ENCODE peak calls at places on chromosomes 11 and 22, in six cellular contexts. V is CD8-positive, alpha-beta T cell; Y is fibroblast of lung; A is BE2C; B is progenitor cell of endocrine pancreas; T is gastrocnemius medialis. M is an unnamed sample.

GRCh38 chr22:48918585-48919186 is 909.0 kb downstream of the BRD1 start:
- DNase-seq in T (no peak), Y (no peak), A (no peak), B (no peak), V (peak), M (no peak)

GRCh38 chr11:57668467-57668890 is 565 bp downstream of the ZDHHC5 start:
- DNase-seq in T (no peak), B (no peak), A (no peak), V (no peak), Y (no peak), M (no peak)

GRCh38 chr11:101717621-101718020 is 133.8 kb upstream of the TRPC6 start:
- DNase-seq in Y (no peak), V (no peak), T (no peak), A (no peak), B (no peak), M (no peak)

GRCh38 chr11:48049036-48049435 is 68.7 kb downstream of the PTPRJ start:
- DNase-seq in V (no peak), Y (no peak), B (no peak), T (no peak), A (no peak), M (no peak)

GRCh38 chr11:134024420-134025085 is 44.3 kb upstream of the JAM3 start:
- DNase-seq in T (no peak), B (no peak), A (no peak), Y (no peak), V (no peak), M (no peak)

GRCh38 chr11:3855808-3856491 is 486 bp downstream of the STIM1 start:
- DNase-seq in A (peak), Y (peak), T (peak), V (peak), B (peak), M (no peak)

GRCh38 chr11:59152312-59152967 is 9.8 kb downstream of the FAM111A start:
- DNase-seq in V (no peak), B (no peak), Y (no peak), A (no peak), T (no peak), M (no peak)

GRCh38 chr11:102120437-102120935 is 10.2 kb downstream of the YAP1 start:
- DNase-seq in A (no peak), B (no peak), V (no peak), Y (no peak), T (no peak), M (no peak)

GRCh38 chr11:31487848-31488247 is 21.6 kb downstream of the IMMP1L start:
- DNase-seq in Y (peak), A (peak), B (no peak), T (no peak), V (no peak), M (no peak)

GRCh38 chr22:24433001-24433867 is 5.8 kb downstream of the ADORA2A start:
- DNase-seq in V (no peak), T (no peak), B (no peak), A (no peak), Y (no peak), M (no peak)

GRCh38 chr11:128522943-128523518 is 64.3 kb downstream of the ETS1 start:
- DNase-seq in A (no peak), B (no peak), Y (no peak), T (no peak), V (no peak), M (no peak)

GRCh38 chr11:106077609-106078517 is at the start of gene AASDHPPT:
- DNase-seq in A (peak), B (no peak), V (no peak), T (peak), Y (peak), M (peak)

GRCh38 chr11:1870326-1870696 is 17.4 kb downstream of the LSP1 start:
- DNase-seq in T (no peak), B (no peak), Y (no peak), A (no peak), V (no peak), M (no peak)

GRCh38 chr11:60377737-60378136 is 595 bp upstream of the MS4A7 start:
- DNase-seq in V (no peak), T (peak), B (no peak), A (no peak), Y (no peak), M (no peak)

GRCh38 chr11:47466701-47467250 is 17.8 kb upstream of the RAPSN start:
- DNase-seq in V (no peak), Y (peak), T (no peak), A (peak), B (no peak), M (no peak)

GRCh38 chr11:11291432-11292015 is 61.5 kb downstream of the CSNK2A3 start:
- DNase-seq in B (no peak), Y (no peak), T (no peak), V (no peak), A (no peak), M (no peak)

GRCh38 chr11:34154059-34154875 is 48.8 kb downstream of the NAT10 start:
- DNase-seq in A (no peak), B (no peak), V (no peak), T (no peak), Y (no peak), M (no peak)

GRCh38 chr22:38214248-38215056 is 12.7 kb downstream of the MAFF start:
- DNase-seq in Y (peak), B (peak), V (peak), T (no peak), A (peak), M (no peak)

GRCh38 chr11:75428989-75429640 is 3.9 kb downstream of the KLHL35 start:
- DNase-seq in B (no peak), Y (no peak), V (no peak), A (no peak), T (no peak), M (peak)

GRCh38 chr11:130241697-130242096 is 73.0 kb downstream of the ZBTB44 start:
- DNase-seq in B (no peak), V (no peak), Y (no peak), A (no peak), T (no peak), M (no peak)

GRCh38 chr22:36892292-36892691 is 21.1 kb upstream of the CSF2RB start:
- DNase-seq in T (no peak), V (no peak), Y (no peak), A (no peak), B (no peak), M (no peak)

GRCh38 chr22:37904572-37905533 is 1.2 kb upstream of the MICALL1 start:
- DNase-seq in V (no peak), T (peak), B (no peak), A (peak), Y (peak), M (no peak)

GRCh38 chr11:44727114-44727372 is 281 bp downstream of the TSPAN18 start:
- DNase-seq in Y (no peak), T (no peak), V (no peak), A (no peak), B (no peak), M (no peak)

GRCh38 chr22:37165940-37166674 is 16.4 kb upstream of the IL2RB start:
- DNase-seq in A (no peak), Y (no peak), V (peak), T (no peak), B (no peak), M (no peak)

GRCh38 chr11:103586756-103587155 is 449.7 kb upstream of the DDI1 start:
- DNase-seq in T (peak), V (no peak), Y (no peak), A (no peak), B (no peak), M (no peak)

GRCh38 chr11:126398296-126398695 is 42.8 kb downstream of the ST3GAL4 start:
- DNase-seq in T (no peak), B (no peak), V (no peak), A (no peak), Y (no peak), M (no peak)

GRCh38 chr11:111659201-111659600 is 57.0 kb downstream of the SIK2 start:
- DNase-seq in A (no peak), Y (no peak), T (no peak), V (no peak), B (no peak), M (no peak)

GRCh38 chr11:66347425-66348276 is at the start of gene B4GAT1:
- DNase-seq in B (peak), Y (peak), T (peak), V (peak), A (peak), M (no peak)

GRCh38 chr11:123475478-123475877 is 45.4 kb downstream of the GRAMD1B start:
- DNase-seq in V (no peak), A (peak), B (no peak), Y (peak), T (no peak), M (no peak)

GRCh38 chr11:44628730-44629361 is 63.4 kb downstream of the CD82 start:
- DNase-seq in Y (no peak), T (no peak), A (no peak), V (peak), B (no peak), M (no peak)

GRCh38 chr11:45154276-45154675 is 7.8 kb downstream of the PRDM11 start:
- DNase-seq in T (no peak), Y (no peak), V (peak), A (no peak), B (no peak), M (no peak)

GRCh38 chr11:47257518-47258316 is at the start of gene NR1H3:
- DNase-seq in V (no peak), B (peak), A (peak), Y (peak), T (peak), M (no peak)

GRCh38 chr22:23179381-23180294 is 671 bp upstream of the BCR start:
- DNase-seq in Y (no peak), V (no peak), B (no peak), A (no peak), T (no peak), M (no peak)

GRCh38 chr11:64331569-64332371 is 8.2 kb upstream of the CCDC88B start:
- DNase-seq in A (peak), T (no peak), V (peak), B (no peak), Y (peak), M (no peak)
- TF ChIP-seq CTCF in A (peak), T (peak), V (peak), B (peak), Y (peak), M (peak)

GRCh38 chr11:7982582-7983119 is 4.5 kb upstream of the EIF3F start:
- DNase-seq in A (no peak), T (no peak), V (no peak), Y (no peak), B (no peak), M (no peak)

GRCh38 chr11:7981758-7982157 is 5.4 kb upstream of the EIF3F start:
- DNase-seq in B (no peak), A (no peak), T (no peak), Y (no peak), V (no peak), M (no peak)

GRCh38 chr11:7986768-7987559 is at the start of gene EIF3F:
- DNase-seq in A (peak), Y (peak), V (peak), B (peak), T (peak), M (peak)

DNA sequence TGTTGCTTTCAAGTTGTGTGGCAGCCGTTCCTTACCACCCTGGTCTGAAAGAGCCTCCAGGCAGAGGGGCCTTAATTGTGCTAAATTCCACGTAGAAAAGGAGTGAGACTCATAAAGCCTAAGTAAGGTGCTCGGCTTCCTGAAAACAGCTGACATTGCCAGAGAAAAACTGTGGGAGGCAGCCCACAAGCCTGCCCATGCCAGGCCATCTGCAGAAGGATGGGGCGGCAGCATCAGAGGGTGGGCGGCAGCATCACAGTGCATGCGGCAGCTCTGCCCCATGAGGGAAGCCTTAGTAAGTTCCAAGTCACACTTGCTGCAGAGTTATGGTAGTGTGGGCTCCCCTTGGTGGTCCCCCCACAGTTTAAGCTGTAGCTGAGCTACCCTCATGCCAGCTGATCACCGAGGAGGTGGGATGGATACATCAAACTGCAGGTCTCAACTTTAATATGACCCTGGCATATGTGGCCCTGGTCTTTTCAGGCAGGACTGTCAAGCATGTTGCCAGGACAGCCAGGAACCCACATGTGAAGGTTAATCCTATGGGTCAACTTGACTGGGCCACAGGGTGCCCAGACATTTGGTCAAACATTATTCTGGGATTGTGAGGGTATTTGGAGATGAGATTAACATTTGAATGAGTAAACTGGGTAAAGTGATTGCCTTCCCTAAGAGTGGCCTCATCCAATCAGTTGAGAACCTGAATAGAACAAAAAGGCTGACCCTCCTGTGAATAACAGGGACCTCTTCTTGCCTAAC is 3.1 kb upstream of the EIF3F start:
- DNase-seq in Y (no peak), T (no peak), A (no peak), V (no peak), B (no peak), M (no peak)
- TF ChIP-seq CTCF in Y (no peak), T (no peak), A (no peak), V (no peak), B (no peak), M (no peak)

DNA sequence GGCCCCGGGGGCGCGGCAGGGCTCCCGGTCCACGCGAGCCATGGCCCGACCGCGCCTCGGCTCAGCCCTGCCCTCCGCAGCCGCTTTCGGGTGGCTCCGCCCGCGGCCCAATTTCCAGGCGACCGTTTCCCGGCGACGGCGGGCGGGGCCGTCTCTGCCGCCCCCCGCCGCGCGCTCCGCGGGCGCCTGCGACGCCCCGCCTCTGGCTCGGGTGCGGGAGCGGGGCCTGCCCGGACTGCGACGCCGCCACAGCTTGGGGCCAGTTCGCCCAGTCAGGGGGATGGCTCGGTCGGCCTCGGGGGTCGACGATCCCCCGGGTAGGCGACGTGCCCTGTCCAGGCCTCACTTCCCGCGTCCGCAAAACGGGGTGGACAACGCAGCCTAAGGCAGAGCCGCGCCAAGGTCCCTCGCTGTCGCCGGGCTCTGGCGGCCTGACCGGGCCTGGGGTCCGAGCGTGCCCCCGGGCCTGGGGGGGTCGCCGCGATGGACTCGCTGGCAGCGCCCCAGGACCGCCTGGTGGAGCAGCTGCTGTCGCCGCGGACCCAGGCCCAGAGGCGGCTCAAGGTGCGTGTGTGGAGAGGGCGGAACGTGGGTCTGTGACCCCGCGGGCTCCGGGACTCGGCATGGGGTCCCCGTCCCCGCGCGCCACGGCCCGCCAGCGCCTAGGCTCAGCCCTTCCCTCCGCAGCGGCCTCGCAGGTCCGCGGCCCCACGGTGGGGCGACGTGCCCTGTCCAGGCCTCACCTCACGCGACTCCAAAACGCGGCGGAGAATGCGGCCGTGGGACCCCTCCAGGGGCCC is 4.2 kb downstream of the SEPTIN5 start:
- DNase-seq in A (no peak), T (no peak), B (no peak), Y (no peak), V (no peak), M (peak)
- TF ChIP-seq CTCF in A (no peak), T (no peak), B (no peak), Y (no peak), V (peak), M (no peak)

DNA sequence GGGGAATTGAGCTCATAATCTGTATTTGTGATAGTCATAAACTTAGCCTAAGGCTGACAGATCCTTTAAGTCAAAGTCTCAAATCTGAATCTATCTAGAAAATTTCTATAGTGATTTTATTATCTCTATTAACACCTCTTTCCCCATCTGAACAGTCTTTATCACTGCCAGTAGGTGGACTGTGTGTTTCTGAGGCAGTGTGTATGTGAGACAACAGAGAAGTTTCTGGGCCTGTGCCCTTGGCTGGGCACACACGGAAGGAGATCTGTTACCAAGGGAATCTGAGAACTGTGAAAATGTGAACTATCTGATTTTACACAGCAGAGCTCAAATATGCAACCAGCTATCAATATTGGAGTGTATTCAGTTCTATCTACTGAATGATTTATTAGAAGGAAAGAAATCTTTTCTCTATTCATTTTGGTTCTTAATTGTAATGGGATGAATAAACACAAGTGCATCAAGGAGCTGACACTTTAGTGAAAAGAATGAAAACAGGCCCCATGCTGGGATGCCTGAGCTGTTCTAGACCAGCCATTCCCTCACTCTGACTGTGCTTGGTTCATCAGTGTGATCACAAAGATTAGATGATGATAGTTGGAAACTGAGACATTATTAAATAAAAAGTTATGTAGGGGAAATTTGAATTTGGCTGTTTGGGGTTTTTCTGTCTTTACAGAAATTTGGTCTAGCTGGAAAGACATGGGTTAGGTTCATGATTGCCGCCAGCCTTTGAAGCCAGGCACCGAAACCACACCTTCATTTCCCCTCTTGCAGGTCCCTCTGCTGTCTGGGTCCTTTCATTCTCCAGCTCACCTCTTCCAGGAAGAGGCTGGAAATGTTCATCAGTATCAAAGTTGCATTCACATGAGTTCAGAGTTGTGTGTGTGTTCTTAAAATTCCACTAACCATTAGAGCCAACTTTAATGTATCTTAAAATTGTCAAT is 68.1 kb downstream of the LIF start:
- DNase-seq in B (no peak), Y (no peak), A (no peak), T (no peak), V (no peak), M (no peak)
- TF ChIP-seq CTCF in B (peak), Y (no peak), A (no peak), T (no peak), V (no peak), M (no peak)

DNA sequence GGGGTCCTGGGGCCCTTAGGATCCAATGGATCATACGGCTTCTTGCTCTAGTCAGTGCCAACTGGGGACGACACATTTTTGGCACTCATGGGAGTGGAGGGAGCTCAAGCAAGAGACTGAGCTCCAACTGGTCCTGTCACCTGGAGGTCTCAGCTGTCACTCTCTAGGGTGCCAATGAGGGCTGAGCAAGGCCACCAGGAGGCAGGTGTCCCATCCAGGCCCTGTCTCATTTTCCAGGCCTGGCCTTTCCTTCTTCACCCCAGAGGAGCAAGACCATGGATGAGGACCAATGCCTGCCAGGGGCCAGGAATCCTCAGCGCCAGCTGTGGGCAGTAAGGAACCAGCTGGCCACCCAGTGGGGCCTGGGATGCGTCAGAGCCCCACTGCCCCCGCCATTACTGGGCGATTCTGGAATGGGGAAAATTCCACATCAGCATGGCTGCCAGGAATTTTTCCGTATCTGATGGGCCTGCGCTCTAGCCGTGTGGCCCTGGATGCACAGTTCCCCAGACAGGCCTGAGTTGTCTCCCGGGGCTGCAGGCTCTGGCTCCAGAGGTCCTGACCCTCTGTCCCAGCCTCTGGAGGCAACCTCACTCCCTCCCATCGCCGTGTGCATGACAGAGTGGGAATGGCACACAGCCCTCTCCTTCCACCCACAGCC is 676 bp upstream of the GAL3ST1 start:
- DNase-seq in Y (peak), V (no peak), T (no peak), B (no peak), A (peak), M (no peak)
- TF ChIP-seq CTCF in Y (peak), V (no peak), T (peak), B (peak), A (peak), M (no peak)

DNA sequence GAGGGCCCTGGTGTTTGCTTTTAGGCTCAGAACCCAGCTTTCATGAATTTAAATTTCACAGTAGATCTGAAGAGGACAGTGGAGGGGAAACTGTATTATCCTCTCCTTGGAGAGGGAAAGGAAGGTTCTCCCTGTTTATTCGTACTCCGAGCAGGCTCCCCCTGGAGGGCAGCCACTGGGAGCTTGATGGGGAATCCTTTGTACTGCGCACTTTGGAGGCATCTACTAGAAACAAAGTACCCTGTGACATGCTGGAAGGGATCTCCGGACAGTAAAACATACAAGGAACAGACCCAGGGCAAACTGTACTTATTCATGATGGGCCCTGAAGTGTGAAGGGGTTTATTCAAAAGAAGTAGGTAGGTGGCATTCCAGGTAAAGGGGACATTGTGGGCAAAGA is 27.2 kb downstream of the NAV2 start:
- DNase-seq in A (peak), T (no peak), B (no peak), V (no peak), Y (peak), M (no peak)
- TF ChIP-seq CTCF in A (peak), T (no peak), B (peak), V (no peak), Y (peak), M (peak)